ENCODE peak calls at places on chromosome 11, in five cellular contexts. Y is Jurkat, Clone E6-1; F is NCI-H2107; E is aorta; K is CD4-positive, alpha-beta T cell. J is an unnamed sample.

GRCh38 chr11:2343502-2343901 is 33.6 kb upstream of the CD81 start:
- DNase-seq in K (no peak), Y (no peak), E (no peak), F (no peak), J (no peak)

GRCh38 chr11:103608566-103608965 is 427.9 kb upstream of the DDI1 start:
- DNase-seq in Y (no peak), K (no peak), E (no peak), F (no peak), J (no peak)

GRCh38 chr11:115222218-115222862 is 281.9 kb downstream of the CADM1 start:
- DNase-seq in K (no peak), Y (no peak), F (peak; percentile 38), E (no peak), J (no peak)

GRCh38 chr11:45171550-45171949 is 25.1 kb downstream of the PRDM11 start:
- DNase-seq in F (no peak), Y (no peak), E (no peak), K (no peak), J (no peak)

GRCh38 chr11:117528061-117528780 is 200.6 kb downstream of the CEP164 start:
- DNase-seq in F (peak; percentile 86), E (no peak), Y (peak; percentile 79), K (no peak), J (no peak)

GRCh38 chr11:120079750-120080610 is 57.9 kb downstream of the TRIM29 start:
- DNase-seq in Y (no peak), E (no peak), F (no peak), K (no peak), J (peak; percentile 82)

GRCh38 chr11:35295751-35296150 is 123.6 kb downstream of the SLC1A2 start:
- DNase-seq in F (no peak), K (no peak), E (no peak), Y (no peak), J (no peak)

GRCh38 chr11:126547161-126547560 is 191.7 kb downstream of the ST3GAL4 start:
- DNase-seq in F (no peak), E (no peak), Y (no peak), K (no peak), J (no peak)

GRCh38 chr11:125457814-125458343 is 38.2 kb downstream of the FEZ1 start:
- DNase-seq in E (peak; percentile 89), K (no peak), F (no peak), Y (no peak), J (no peak)

GRCh38 chr11:69403556-69404215 is 77.8 kb upstream of the LINC01488 start:
- DNase-seq in F (no peak), K (no peak), E (no peak), Y (no peak), J (no peak)

GRCh38 chr11:65552413-65552951 is 5.7 kb downstream of the LTBP3 start:
- DNase-seq in K (no peak), E (no peak), Y (no peak), F (no peak), J (no peak)

GRCh38 chr11:11998091-11998781 is 10.2 kb downstream of the DKK3 start:
- DNase-seq in K (no peak), E (no peak), F (no peak), Y (no peak), J (no peak)